ENCODE peak calls at places on chromosomes 5 and 9, in four cellular contexts. One of them, this sample, is unnamed.

GRCh38 chr9:101514056-101514455 is 19.6 kb upstream of the RNF20 start:
- DNase-seq in K562: no peak
- DNase-seq in H1: no peak
- DNase-seq in GM12878: no peak
- DNase-seq in this sample: no peak

GRCh38 chr5:157198277-157199058 is 17.8 kb downstream of the ITK start:
- DNase-seq in GM12878: no peak
- DNase-seq in H1: no peak
- DNase-seq in K562: no peak
- DNase-seq in this sample: no peak

GRCh38 chr9:37987467-37987981 is 81.5 kb downstream of the SHB start:
- DNase-seq in H1: no peak
- DNase-seq in GM12878: no peak
- DNase-seq in K562: peak
- DNase-seq in this sample: no peak

GRCh38 chr5:35876922-35877321 is 20.2 kb downstream of the IL7R start:
- DNase-seq in H1: no peak
- DNase-seq in K562: no peak
- DNase-seq in GM12878: no peak
- DNase-seq in this sample: no peak

GRCh38 chr5:167701103-167701502 is 590.3 kb upstream of the WWC1 start:
- DNase-seq in GM12878: no peak
- DNase-seq in K562: no peak
- DNase-seq in H1: no peak
- DNase-seq in this sample: no peak

GRCh38 chr5:61916621-61917620 is 389.1 kb upstream of the KIF2A start:
- DNase-seq in GM12878: no peak
- DNase-seq in K562: peak
- DNase-seq in H1: no peak
- DNase-seq in this sample: no peak

GRCh38 chr5:156015137-156015536 is 311.8 kb upstream of the SGCD start:
- DNase-seq in GM12878: no peak
- DNase-seq in K562: no peak
- DNase-seq in H1: no peak
- DNase-seq in this sample: no peak

GRCh38 chr5:118723021-118723338 is 265.4 kb downstream of the DTWD2 start:
- DNase-seq in K562: no peak
- DNase-seq in GM12878: peak
- DNase-seq in H1: no peak
- DNase-seq in this sample: no peak

GRCh38 chr9:130305381-130305780 is 39.8 kb downstream of the HMCN2 start:
- DNase-seq in H1: no peak
- DNase-seq in K562: no peak
- DNase-seq in GM12878: no peak
- DNase-seq in this sample: no peak

GRCh38 chr5:52007230-52007858 is 624.1 kb downstream of the ISL1 start:
- DNase-seq in H1: no peak
- DNase-seq in GM12878: no peak
- DNase-seq in K562: peak
- DNase-seq in this sample: peak

GRCh38 chr9:18922161-18922910 is 110.7 kb downstream of the SAXO1 start:
- DNase-seq in K562: no peak
- DNase-seq in H1: no peak
- DNase-seq in GM12878: no peak
- DNase-seq in this sample: no peak

GRCh38 chr5:169354263-169354662 is 53.3 kb upstream of the SLIT3 start:
- DNase-seq in K562: no peak
- DNase-seq in GM12878: no peak
- DNase-seq in H1: no peak
- DNase-seq in this sample: no peak

GRCh38 chr5:126139086-126139485 is 284.1 kb upstream of the GRAMD2B start:
- DNase-seq in K562: no peak
- DNase-seq in H1: no peak
- DNase-seq in GM12878: no peak
- DNase-seq in this sample: no peak

GRCh38 chr5:10595678-10596309 is 31.9 kb downstream of the ANKRD33B start:
- DNase-seq in K562: peak
- DNase-seq in H1: no peak
- DNase-seq in GM12878: no peak
- DNase-seq in this sample: peak

GRCh38 chr9:135155396-135155795 is 67.9 kb downstream of the OLFM1 start:
- DNase-seq in K562: no peak
- DNase-seq in GM12878: no peak
- DNase-seq in H1: no peak
- DNase-seq in this sample: no peak

GRCh38 chr5:27008604-27009564 is 29.5 kb downstream of the CDH9 start:
- DNase-seq in K562: no peak
- DNase-seq in GM12878: no peak
- DNase-seq in H1: no peak
- DNase-seq in this sample: no peak

DNA sequence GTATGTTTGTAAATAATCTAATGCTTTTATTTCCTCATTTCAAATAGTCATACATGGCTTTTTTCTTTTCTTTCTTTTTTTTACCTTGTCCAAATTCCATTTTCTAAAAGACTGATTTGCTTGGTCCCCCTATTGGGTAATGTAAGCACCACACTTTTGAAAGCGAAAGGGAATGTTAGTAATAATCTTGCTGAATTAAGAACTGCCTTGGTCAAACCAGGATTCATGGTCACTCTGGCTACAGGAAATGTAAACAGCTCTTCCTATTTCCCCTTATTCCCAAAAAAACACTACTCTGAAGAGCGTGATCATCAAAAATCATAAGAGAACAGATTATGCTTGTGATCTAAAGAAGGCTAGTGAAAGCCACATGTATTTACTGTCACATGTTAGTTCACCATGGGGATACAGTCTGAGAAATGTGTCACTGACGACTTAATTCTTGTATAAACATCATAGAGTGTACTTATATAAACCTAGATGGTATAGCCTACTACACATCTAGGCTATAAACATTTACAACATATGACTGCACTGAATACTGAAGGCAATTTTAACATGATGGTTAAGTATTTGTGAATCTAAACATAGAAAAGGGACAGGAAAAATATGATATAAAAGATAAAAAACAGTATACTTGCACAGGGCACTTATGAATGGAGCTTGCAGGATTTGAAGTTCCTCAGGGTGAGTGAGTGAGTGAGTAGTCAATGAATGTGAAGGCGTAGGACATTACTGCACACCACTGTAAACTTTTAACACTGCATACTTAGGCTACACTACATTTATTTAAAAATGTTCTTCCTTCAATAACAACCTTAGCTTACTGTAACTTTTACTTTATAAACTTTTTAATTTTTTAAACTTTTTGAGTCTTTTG is 75.3 kb downstream of the HMGCR start:
- DNase-seq in K562: no peak
- DNase-seq in H1: no peak
- DNase-seq in GM12878: no peak
- DNase-seq in this sample: no peak
- TF ChIP-seq EGR1 in K562: no peak
- TF ChIP-seq EGR1 in H1: no peak
- TF ChIP-seq EGR1 in GM12878: no peak
- TF ChIP-seq EGR1 in this sample: no peak

GRCh38 chr5:80054682-80055081 is 19.5 kb downstream of the THBS4 start:
- DNase-seq in H1: no peak
- DNase-seq in K562: no peak
- DNase-seq in GM12878: no peak
- DNase-seq in this sample: no peak

GRCh38 chr5:80061005-80061404 is 25.9 kb downstream of the THBS4 start:
- DNase-seq in H1: no peak
- DNase-seq in GM12878: no peak
- DNase-seq in K562: no peak
- DNase-seq in this sample: no peak

GRCh38 chr5:80059354-80059980 is 24.3 kb downstream of the THBS4 start:
- DNase-seq in H1: no peak
- DNase-seq in K562: no peak
- DNase-seq in GM12878: no peak
- DNase-seq in this sample: no peak

GRCh38 chr5:80055491-80056170 is 20.5 kb downstream of the THBS4 start:
- DNase-seq in K562: no peak
- DNase-seq in H1: peak
- DNase-seq in GM12878: no peak
- DNase-seq in this sample: no peak

DNA sequence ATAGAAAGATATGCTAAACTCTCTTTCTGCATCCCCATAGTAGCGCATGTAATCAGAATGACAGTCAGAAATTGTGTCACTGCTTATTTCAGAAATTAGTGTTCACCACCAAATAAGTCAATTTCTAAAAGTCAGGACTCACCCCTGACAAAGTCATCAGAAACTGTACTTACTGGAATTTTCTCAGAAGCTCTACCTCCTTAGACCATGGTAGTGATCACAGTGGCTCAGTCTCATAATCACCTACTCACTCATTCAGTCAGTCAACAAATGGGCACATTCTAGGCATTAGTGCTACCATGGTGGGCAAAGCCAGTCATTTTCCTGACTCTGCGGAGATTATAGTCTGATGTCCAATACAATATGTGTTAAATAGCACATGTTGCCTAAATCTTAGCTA is 22.0 kb downstream of the THBS4 start:
- DNase-seq in GM12878: no peak
- DNase-seq in K562: no peak
- DNase-seq in H1: no peak
- DNase-seq in this sample: no peak
- H3K4me2 ChIP-seq in GM12878: no peak
- H3K4me2 ChIP-seq in K562: no peak
- H3K4me2 ChIP-seq in H1: no peak
- H3K4me2 ChIP-seq in this sample: no peak

DNA sequence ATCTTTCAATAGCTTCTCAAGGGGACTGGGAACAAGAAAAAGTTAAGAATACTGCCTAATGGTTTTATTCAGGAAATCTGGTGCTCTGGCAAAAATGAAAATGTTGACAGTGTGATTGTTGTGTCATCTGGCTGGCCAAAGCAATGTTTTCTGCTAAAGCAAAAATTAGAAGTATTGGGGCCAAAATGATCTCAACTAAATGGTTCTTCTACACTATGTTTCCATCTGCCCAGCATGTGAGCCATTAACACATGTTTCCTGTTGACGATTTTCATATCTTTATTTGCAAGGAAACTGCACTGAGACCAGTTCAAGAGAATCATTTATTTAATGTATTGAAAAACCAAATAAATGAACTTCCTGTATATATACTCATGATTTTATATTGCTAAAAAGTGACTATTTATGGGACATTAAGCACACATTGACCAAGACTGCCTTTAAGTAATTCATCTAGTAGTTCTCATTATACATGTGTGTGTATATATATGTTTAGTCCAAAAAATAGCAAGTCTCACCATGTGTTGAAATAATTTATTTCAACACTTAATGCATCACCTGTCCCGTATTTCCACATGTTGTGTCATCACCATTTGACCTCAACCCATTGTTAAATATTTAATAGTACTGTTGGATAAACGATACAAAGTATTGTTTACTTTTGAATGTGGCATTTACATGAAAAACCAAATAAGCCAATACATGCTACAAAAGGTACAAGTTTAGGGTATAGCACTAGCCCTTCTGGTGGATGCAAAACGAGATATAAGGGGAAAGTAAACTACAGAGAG is 7.5 kb upstream of the FST start:
- DNase-seq in K562: no peak
- DNase-seq in GM12878: no peak
- DNase-seq in H1: no peak
- DNase-seq in this sample: no peak
- TF ChIP-seq EGR1 in K562: no peak
- TF ChIP-seq EGR1 in GM12878: no peak
- TF ChIP-seq EGR1 in H1: no peak
- TF ChIP-seq EGR1 in this sample: no peak

GRCh38 chr5:41831155-41831554 is 39.1 kb downstream of the OXCT1 start:
- DNase-seq in GM12878: no peak
- DNase-seq in H1: no peak
- DNase-seq in K562: no peak
- DNase-seq in this sample: no peak
- H3K4me2 ChIP-seq in GM12878: no peak
- H3K4me2 ChIP-seq in H1: no peak
- H3K4me2 ChIP-seq in K562: no peak
- H3K4me2 ChIP-seq in this sample: no peak

GRCh38 chr9:2214707-2215106 is 199.6 kb downstream of the SMARCA2 start:
- DNase-seq in GM12878: no peak
- DNase-seq in H1: no peak
- DNase-seq in K562: no peak
- DNase-seq in this sample: no peak

GRCh38 chr9:2215941-2216441 is 200.8 kb downstream of the SMARCA2 start:
- DNase-seq in H1: no peak
- DNase-seq in K562: no peak
- DNase-seq in GM12878: no peak
- DNase-seq in this sample: no peak

GRCh38 chr9:2216591-2216990 is 201.4 kb downstream of the SMARCA2 start:
- DNase-seq in K562: no peak
- DNase-seq in H1: no peak
- DNase-seq in GM12878: no peak
- DNase-seq in this sample: no peak

DNA sequence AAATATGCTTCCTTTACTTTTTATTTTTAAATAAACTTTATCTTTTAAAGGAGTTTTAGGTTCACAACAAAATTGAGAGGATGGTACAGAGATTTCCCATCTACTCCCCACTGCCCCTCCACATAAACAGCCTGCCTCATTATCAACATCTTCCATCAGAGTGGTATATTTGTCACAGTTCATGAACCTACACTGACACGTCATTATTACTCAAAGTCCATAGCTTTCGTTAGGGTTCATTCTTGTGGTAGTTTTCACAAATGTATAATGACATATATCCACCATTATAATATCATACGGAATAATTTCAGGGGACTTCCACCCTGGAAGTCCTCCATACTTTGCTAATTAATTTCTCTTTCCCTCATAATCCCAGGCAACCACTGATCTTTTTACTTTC is 204.9 kb downstream of the SMARCA2 start:
- DNase-seq in GM12878: no peak
- DNase-seq in H1: no peak
- DNase-seq in K562: no peak
- DNase-seq in this sample: no peak
- TF ChIP-seq EGR1 in GM12878: no peak
- TF ChIP-seq EGR1 in H1: no peak
- TF ChIP-seq EGR1 in K562: no peak
- TF ChIP-seq EGR1 in this sample: no peak